ENCODE peak calls at places on chromosomes 7 and 10, in six cellular contexts. M is transverse colon, L is GM23338, B is K562, E is Panc1, N is HCT116. Y is an unnamed sample.
A peak's percentile ranks its signal among the peaks of the same experiment; 100 is the strongest.

GRCh38 chr7:28296571-28297483 is 115.5 kb upstream of the CREB5 start:
- DNase-seq in M (peak; percentile 27), L (peak; percentile 88), B (peak; percentile 18), E (no peak), N (peak; percentile 55), Y (no peak)

GRCh38 chr7:116322541-116322940 is 112.2 kb downstream of the TES start:
- DNase-seq in M (no peak), L (no peak), B (no peak), E (no peak), N (no peak), Y (no peak)

GRCh38 chr7:130904792-130905191 is 170.8 kb upstream of the KLF14 start:
- DNase-seq in M (no peak), L (no peak), B (no peak), E (no peak), N (no peak), Y (no peak)

GRCh38 chr10:124712704-124713407 is 31.3 kb downstream of the FAM53B start:
- DNase-seq in M (no peak), L (no peak), B (no peak), E (no peak), N (no peak), Y (peak; percentile 48)

GRCh38 chr7:78019457-78020130 is 221.0 kb downstream of the PHTF2 start:
- DNase-seq in M (peak; percentile 93), L (peak; percentile 91), B (peak; percentile 94), E (no peak), N (peak; percentile 23), Y (peak; percentile 92)

GRCh38 chr10:72375585-72375984 is 20.9 kb upstream of the DNAJB12 start:
- DNase-seq in M (no peak), L (peak; percentile 53), B (no peak), E (no peak), N (no peak), Y (no peak)

GRCh38 chr7:121398246-121398645 is 2.1 kb upstream of the FAM3C start:
- DNase-seq in M (no peak), L (peak; percentile 27), B (no peak), E (no peak), N (peak; percentile 61), Y (no peak)

GRCh38 chr7:22853674-22854157 is 31.1 kb upstream of the TOMM7 start:
- DNase-seq in M (peak; percentile 36), L (peak; percentile 70), B (no peak), E (no peak), N (peak; percentile 54), Y (peak; percentile 76)

GRCh38 chr7:23100697-23101096 is 4.9 kb upstream of the KLHL7 start:
- DNase-seq in M (no peak), L (peak; percentile 72), B (peak; percentile 16), E (no peak), N (no peak), Y (no peak)

GRCh38 chr10:17387861-17388503 is 66.4 kb downstream of the ST8SIA6 start:
- DNase-seq in M (no peak), L (peak; percentile 18), B (no peak), E (no peak), N (no peak), Y (no peak)

GRCh38 chr10:117860823-117861222 is 185.9 kb downstream of the RAB11FIP2 start:
- DNase-seq in M (no peak), L (peak; percentile 45), B (peak; percentile 28), E (peak; percentile 10), N (peak; percentile 44), Y (no peak)

GRCh38 chr10:77062381-77062780 is 575.2 kb downstream of the KCNMA1 start:
- DNase-seq in M (no peak), L (no peak), B (no peak), E (no peak), N (no peak), Y (no peak)

GRCh38 chr10:108352771-108353170 is 1188.3 kb upstream of the SORCS1 start:
- DNase-seq in M (no peak), L (no peak), B (no peak), E (no peak), N (no peak), Y (no peak)

GRCh38 chr10:69042838-69043237 is 45.1 kb upstream of the SRGN start:
- DNase-seq in M (no peak), L (no peak), B (no peak), E (no peak), N (no peak), Y (no peak)

GRCh38 chr10:15719899-15720634 is at the start of gene ITGA8:
- DNase-seq in M (peak; percentile 47), L (peak; percentile 78), B (no peak), E (no peak), N (no peak), Y (peak; percentile 80)

GRCh38 chr10:132036153-132036886 is 29.4 kb upstream of the JAKMIP3 start:
- DNase-seq in M (no peak), L (peak; percentile 69), B (no peak), E (no peak), N (no peak), Y (peak; percentile 70)

GRCh38 chr10:30435068-30435422 is 1.1 kb downstream of the MAP3K8 start:
- DNase-seq in M (peak; percentile 51), L (no peak), B (no peak), E (no peak), N (no peak), Y (peak; percentile 76)

GRCh38 chr10:3213758-3214545 is 41.4 kb upstream of the PITRM1 start:
- DNase-seq in M (peak; percentile 31), L (no peak), B (no peak), E (no peak), N (no peak), Y (no peak)

GRCh38 chr7:889391-889790 is 13.0 kb downstream of the GET4 start:
- DNase-seq in M (no peak), L (no peak), B (no peak), E (no peak), N (no peak), Y (peak; percentile 62)

GRCh38 chr10:4847580-4848020 is 21.6 kb downstream of the AKR1E2 start:
- DNase-seq in M (no peak), L (no peak), B (peak; percentile 42), E (no peak), N (no peak), Y (no peak)

GRCh38 chr10:97701438-97702064 is 12.0 kb upstream of the MARVELD1 start:
- DNase-seq in M (peak; percentile 53), L (peak; percentile 92), B (peak; percentile 55), E (peak; percentile 65), N (no peak), Y (no peak)

GRCh38 chr7:954330-955238 is at the start of gene ADAP1:
- DNase-seq in M (peak; percentile 62), L (peak; percentile 73), B (peak; percentile 62), E (no peak), N (no peak), Y (peak; percentile 92)

GRCh38 chr10:114163062-114163861 is 10.7 kb downstream of the CCDC186 start:
- DNase-seq in M (no peak), L (peak; percentile 37), B (no peak), E (no peak), N (no peak), Y (no peak)

GRCh38 chr7:5497158-5498103 is 73.8 kb upstream of the TNRC18 start:
- DNase-seq in M (no peak), L (peak; percentile 45), B (no peak), E (no peak), N (no peak), Y (no peak)

GRCh38 chr7:5492249-5493020 is 68.8 kb upstream of the TNRC18 start:
- DNase-seq in M (no peak), L (peak; percentile 86), B (peak; percentile 80), E (no peak), N (no peak), Y (no peak)

GRCh38 chr7:5494683-5495561 is 71.3 kb upstream of the TNRC18 start:
- DNase-seq in M (peak; percentile 76), L (peak; percentile 94), B (peak; percentile 83), E (no peak), N (peak; percentile 48), Y (peak; percentile 94)

GRCh38 chr7:5494320-5494682 is 70.7 kb upstream of the TNRC18 start:
- DNase-seq in M (no peak), L (no peak), B (no peak), E (no peak), N (no peak), Y (no peak)

GRCh38 chr7:5495581-5496375 is 72.1 kb upstream of the TNRC18 start:
- DNase-seq in M (peak; percentile 57), L (no peak), B (no peak), E (no peak), N (no peak), Y (no peak)
- H3K4me3 ChIP-seq in M (no peak overlapping the region), L (no peak overlapping the region), B (no peak overlapping the region), E (peak overlapping the region; percentile 42), N (no peak overlapping the region), Y (no peak overlapping the region)

DNA sequence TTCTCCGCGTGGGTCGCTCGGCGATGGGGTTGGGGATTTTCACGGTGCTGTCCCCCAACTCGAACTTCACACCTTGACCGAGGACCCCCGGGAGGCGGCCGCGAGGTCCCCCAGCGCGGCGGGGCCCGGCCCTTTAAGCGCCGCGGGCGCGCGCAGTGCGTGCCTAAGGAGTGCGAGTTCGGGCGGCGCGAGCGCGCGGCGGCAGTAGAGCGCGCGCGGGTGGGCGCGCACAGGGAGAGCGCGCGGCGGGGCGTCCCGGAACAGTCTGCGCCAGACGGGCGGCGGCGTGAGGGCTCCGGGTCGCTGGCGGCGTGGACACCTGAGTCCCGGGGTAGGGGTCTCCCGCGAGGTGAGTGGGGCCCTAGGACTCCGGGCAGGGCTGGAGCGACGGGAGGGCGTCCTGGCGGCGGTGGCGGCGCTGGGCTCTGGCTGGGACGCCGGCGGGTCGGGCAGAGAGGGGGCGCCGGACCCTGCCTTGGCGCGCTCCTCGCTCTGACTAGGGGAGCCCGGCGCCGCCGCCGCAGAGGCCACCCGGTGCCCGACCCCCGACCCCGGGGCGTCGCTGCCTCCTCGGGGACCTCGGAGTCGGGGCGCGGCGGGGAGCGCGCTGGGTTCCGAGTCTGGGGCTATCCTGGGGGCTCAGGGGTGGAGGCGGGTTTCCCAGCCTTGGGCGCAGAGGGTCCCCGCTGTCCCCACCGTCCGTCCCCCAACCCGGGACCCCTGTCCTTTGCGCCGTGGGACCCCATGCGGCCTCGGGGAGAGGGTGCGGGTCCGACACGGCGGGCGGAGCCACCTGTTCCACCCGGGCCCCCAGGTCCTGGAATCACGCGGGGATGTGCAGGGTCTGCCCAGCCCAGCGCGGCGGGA is at the start of gene PROSER2:
- DNase-seq in M (peak; percentile 65), L (peak; percentile 67), B (peak; percentile 82), E (no peak), N (peak; percentile 27), Y (peak; percentile 79)
- TF ChIP-seq POLR2AphosphoS5 in M (peak; percentile 77), L (peak; percentile 62), B (peak; percentile 70), E (no peak), N (peak; percentile 91), Y (peak; percentile 77)

GRCh38 chr10:49628599-49628998 is 14.8 kb downstream of the CHAT start:
- DNase-seq in M (no peak), L (no peak), B (no peak), E (no peak), N (no peak), Y (no peak)

GRCh38 chr10:49627644-49628247 is 13.9 kb downstream of the CHAT start:
- DNase-seq in M (no peak), L (no peak), B (no peak), E (no peak), N (no peak), Y (peak; percentile 64)

GRCh38 chr10:49627031-49627430 is 13.2 kb downstream of the CHAT start:
- DNase-seq in M (no peak), L (no peak), B (no peak), E (no peak), N (no peak), Y (no peak)

GRCh38 chr10:49631975-49632374 is 18.1 kb downstream of the CHAT start:
- DNase-seq in M (no peak), L (no peak), B (no peak), E (no peak), N (no peak), Y (peak; percentile 46)

GRCh38 chr10:49629286-49629915 is 15.6 kb downstream of the CHAT start:
- DNase-seq in M (no peak), L (no peak), B (no peak), E (no peak), N (no peak), Y (peak; percentile 34)
- H3K4me3 ChIP-seq in M (no peak overlapping the region), L (no peak overlapping the region), B (no peak overlapping the region), E (no peak overlapping the region), N (no peak overlapping the region), Y (no peak overlapping the region)

GRCh38 chr7:11567571-11567970 is 264.4 kb downstream of the THSD7A start:
- DNase-seq in M (no peak), L (no peak), B (no peak), E (no peak), N (no peak), Y (no peak)
- TF ChIP-seq POLR2AphosphoS5 in M (no peak), L (no peak), B (no peak), E (no peak), N (no peak), Y (no peak)